ENCODE peak calls at places on chromosomes 2 and 18, in four cellular contexts. One of them, this sample, is unnamed.

GRCh38 chr2:18976112-18976961 is 382.1 kb downstream of the OSR1 start:
- DNase-seq in GM12878: no peak
- DNase-seq in HL-60: no peak
- DNase-seq in K562: no peak
- DNase-seq in this sample: no peak

GRCh38 chr2:48412409-48413259 is 117.3 kb upstream of the STON1 start:
- DNase-seq in GM12878: no peak
- DNase-seq in HL-60: peak
- DNase-seq in K562: no peak
- DNase-seq in this sample: no peak

GRCh38 chr2:238685713-238686112 is 162.2 kb upstream of the TWIST2 start:
- DNase-seq in GM12878: no peak
- DNase-seq in HL-60: no peak
- DNase-seq in K562: no peak
- DNase-seq in this sample: no peak

GRCh38 chr2:136117391-136117841 is 533 bp downstream of the CXCR4 start:
- DNase-seq in GM12878: no peak
- DNase-seq in HL-60: peak
- DNase-seq in K562: peak
- DNase-seq in this sample: no peak

GRCh38 chr18:750456-750855 is 38.0 kb upstream of the ENOSF1 start:
- DNase-seq in GM12878: no peak
- DNase-seq in HL-60: no peak
- DNase-seq in K562: no peak
- DNase-seq in this sample: no peak

GRCh38 chr2:97765933-97766332 is 52.6 kb downstream of the ZAP70 start:
- DNase-seq in GM12878: no peak
- DNase-seq in HL-60: no peak
- DNase-seq in K562: no peak
- DNase-seq in this sample: no peak

GRCh38 chr2:234457421-234457820 is 39.5 kb downstream of the ARL4C start:
- DNase-seq in GM12878: no peak
- DNase-seq in HL-60: no peak
- DNase-seq in K562: no peak
- DNase-seq in this sample: no peak

GRCh38 chr2:142870516-142870915 is 6.9 kb upstream of the KYNU start:
- DNase-seq in GM12878: no peak
- DNase-seq in HL-60: no peak
- DNase-seq in K562: no peak
- DNase-seq in this sample: no peak

GRCh38 chr2:74532222-74532621 is 2.5 kb downstream of the HTRA2 start:
- DNase-seq in GM12878: no peak
- DNase-seq in HL-60: no peak
- DNase-seq in K562: peak
- DNase-seq in this sample: no peak

GRCh38 chr2:174038472-174038871 is 73.3 kb upstream of the SP3 start:
- DNase-seq in GM12878: no peak
- DNase-seq in HL-60: peak
- DNase-seq in K562: no peak
- DNase-seq in this sample: no peak

GRCh38 chr2:3759331-3759730 is 56.0 kb downstream of the DCDC2C start:
- DNase-seq in GM12878: no peak
- DNase-seq in HL-60: no peak
- DNase-seq in K562: no peak
- DNase-seq in this sample: no peak

GRCh38 chr18:12056884-12057402 is 36.7 kb upstream of the ANKRD62 start:
- DNase-seq in GM12878: no peak
- DNase-seq in HL-60: no peak
- DNase-seq in K562: no peak
- DNase-seq in this sample: no peak

GRCh38 chr2:96934831-96935545 is 51.4 kb downstream of the FAM178B start:
- DNase-seq in GM12878: no peak
- DNase-seq in HL-60: no peak
- DNase-seq in K562: no peak
- DNase-seq in this sample: no peak

GRCh38 chr2:182715896-182716664 is at the start of gene DNAJC10:
- DNase-seq in GM12878: peak
- DNase-seq in HL-60: peak
- DNase-seq in K562: peak
- DNase-seq in this sample: peak

GRCh38 chr2:230875347-230876315 is 10.9 kb downstream of the ITM2C start:
- DNase-seq in GM12878: no peak
- DNase-seq in HL-60: no peak
- DNase-seq in K562: no peak
- DNase-seq in this sample: no peak

GRCh38 chr2:46645681-46646162 is 166.4 kb downstream of the TMEM247 start:
- DNase-seq in GM12878: no peak
- DNase-seq in HL-60: no peak
- DNase-seq in K562: peak
- DNase-seq in this sample: no peak

GRCh38 chr18:77650799-77651385 is 401.2 kb downstream of the GALR1 start:
- DNase-seq in GM12878: no peak
- DNase-seq in HL-60: peak
- DNase-seq in K562: peak
- DNase-seq in this sample: peak

GRCh38 chr2:25230128-25230527 is 61.7 kb upstream of the POMC start:
- DNase-seq in GM12878: no peak
- DNase-seq in HL-60: no peak
- DNase-seq in K562: no peak
- DNase-seq in this sample: no peak

GRCh38 chr2:201320257-201320656 is 36.9 kb downstream of the FLACC1 start:
- DNase-seq in GM12878: no peak
- DNase-seq in HL-60: no peak
- DNase-seq in K562: no peak
- DNase-seq in this sample: no peak

GRCh38 chr18:45638544-45638943 is 23.3 kb downstream of the SLC14A2 start:
- DNase-seq in GM12878: no peak
- DNase-seq in HL-60: no peak
- DNase-seq in K562: no peak
- DNase-seq in this sample: no peak

GRCh38 chr2:66305714-66306113 is 129.2 kb upstream of the MEIS1 start:
- DNase-seq in GM12878: no peak
- DNase-seq in HL-60: no peak
- DNase-seq in K562: no peak
- DNase-seq in this sample: no peak

GRCh38 chr2:97751752-97752151 is 38.4 kb downstream of the ZAP70 start:
- DNase-seq in GM12878: no peak
- DNase-seq in HL-60: no peak
- DNase-seq in K562: no peak
- DNase-seq in this sample: no peak

GRCh38 chr2:39981877-39982276 is 202.8 kb upstream of the THUMPD2 start:
- DNase-seq in GM12878: no peak
- DNase-seq in HL-60: no peak
- DNase-seq in K562: no peak
- DNase-seq in this sample: no peak

GRCh38 chr2:80437959-80438358 is 133.4 kb upstream of the LRRTM1 start:
- DNase-seq in GM12878: no peak
- DNase-seq in HL-60: no peak
- DNase-seq in K562: peak
- DNase-seq in this sample: no peak

GRCh38 chr2:205764502-205764815 is 82.2 kb downstream of the NRP2 start:
- DNase-seq in GM12878: no peak
- DNase-seq in HL-60: no peak
- DNase-seq in K562: no peak
- DNase-seq in this sample: no peak

GRCh38 chr18:24659837-24660720 is 199.6 kb downstream of the HRH4 start:
- DNase-seq in GM12878: no peak
- DNase-seq in HL-60: no peak
- DNase-seq in K562: no peak
- DNase-seq in this sample: peak

GRCh38 chr18:8654482-8655451 is 45.5 kb downstream of the RAB12 start:
- DNase-seq in GM12878: no peak
- DNase-seq in HL-60: no peak
- DNase-seq in K562: peak
- DNase-seq in this sample: no peak

GRCh38 chr2:216090369-216090786 is 8.7 kb downstream of the TMEM169 start:
- DNase-seq in GM12878: no peak
- DNase-seq in HL-60: no peak
- DNase-seq in K562: no peak
- DNase-seq in this sample: no peak

GRCh38 chr2:179049203-179049545 is 763 bp downstream of the CCDC141 start:
- DNase-seq in GM12878: no peak
- DNase-seq in HL-60: no peak
- DNase-seq in K562: no peak
- DNase-seq in this sample: no peak

GRCh38 chr2:100321881-100322820 is at the start of gene LONRF2:
- DNase-seq in GM12878: no peak
- DNase-seq in HL-60: no peak
- DNase-seq in K562: peak
- DNase-seq in this sample: peak

GRCh38 chr18:62904396-62905285 is 189.3 kb downstream of the PHLPP1 start:
- DNase-seq in GM12878: no peak
- DNase-seq in HL-60: no peak
- DNase-seq in K562: no peak
- DNase-seq in this sample: no peak

GRCh38 chr2:20803287-20803686 is 19.6 kb downstream of the LDAH start:
- DNase-seq in GM12878: no peak
- DNase-seq in HL-60: no peak
- DNase-seq in K562: no peak
- DNase-seq in this sample: no peak
- TF ChIP-seq SPI1 in GM12878: no peak
- TF ChIP-seq SPI1 in HL-60: no peak
- TF ChIP-seq SPI1 in K562: no peak
- TF ChIP-seq SPI1 in this sample: no peak

GRCh38 chr2:64978514-64979268 is 10.5 kb upstream of the SLC1A4 start:
- DNase-seq in GM12878: no peak
- DNase-seq in HL-60: no peak
- DNase-seq in K562: peak
- DNase-seq in this sample: no peak
- TF ChIP-seq SPI1 in GM12878: no peak
- TF ChIP-seq SPI1 in HL-60: no peak
- TF ChIP-seq SPI1 in K562: no peak
- TF ChIP-seq SPI1 in this sample: no peak

GRCh38 chr18:31156831-31157763 is 5.6 kb downstream of the DSC1 start:
- DNase-seq in GM12878: no peak
- DNase-seq in HL-60: no peak
- DNase-seq in K562: peak
- DNase-seq in this sample: no peak
- TF ChIP-seq SPI1 in GM12878: no peak
- TF ChIP-seq SPI1 in HL-60: no peak
- TF ChIP-seq SPI1 in K562: no peak
- TF ChIP-seq SPI1 in this sample: no peak

GRCh38 chr2:64203131-64204005 is 59.1 kb upstream of the PELI1 start:
- DNase-seq in GM12878: no peak
- DNase-seq in HL-60: no peak
- DNase-seq in K562: no peak
- DNase-seq in this sample: no peak

GRCh38 chr2:64205415-64205814 is 61.2 kb upstream of the PELI1 start:
- DNase-seq in GM12878: no peak
- DNase-seq in HL-60: no peak
- DNase-seq in K562: no peak
- DNase-seq in this sample: no peak

GRCh38 chr2:64202206-64202864 is 58.1 kb upstream of the PELI1 start:
- DNase-seq in GM12878: peak
- DNase-seq in HL-60: no peak
- DNase-seq in K562: no peak
- DNase-seq in this sample: no peak

GRCh38 chr2:64204716-64205115 is 60.5 kb upstream of the PELI1 start:
- DNase-seq in GM12878: no peak
- DNase-seq in HL-60: no peak
- DNase-seq in K562: no peak
- DNase-seq in this sample: no peak

DNA sequence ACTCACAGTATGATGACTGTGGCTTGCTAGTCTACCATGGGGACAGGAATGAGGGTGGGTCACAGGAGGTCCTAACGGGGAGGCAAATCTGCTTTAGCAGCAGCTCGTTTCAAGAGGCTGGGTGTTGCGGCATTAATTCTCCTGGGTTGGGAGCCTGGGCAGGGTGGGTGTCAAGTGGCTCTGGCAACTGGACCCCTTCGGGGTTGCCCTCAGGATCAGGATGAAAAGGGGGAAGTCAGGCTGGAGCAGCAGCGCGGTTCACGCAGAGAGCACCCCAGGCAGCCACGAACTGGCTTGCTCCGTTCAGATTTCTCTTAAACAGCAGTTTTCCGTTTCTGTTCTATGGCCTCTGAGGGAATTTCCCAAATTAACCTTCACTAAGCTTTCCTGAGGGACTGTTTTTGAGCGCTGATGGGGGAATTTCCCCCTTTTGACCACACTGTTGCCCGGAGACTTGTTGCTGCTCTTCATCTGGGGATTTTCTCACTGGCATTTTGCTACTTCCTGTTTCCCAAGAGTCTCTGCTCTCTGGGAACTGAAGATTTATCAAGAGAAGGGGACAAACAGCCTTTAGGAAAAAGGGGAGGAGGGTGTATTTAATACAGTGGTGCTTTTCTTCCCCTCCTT is 59.9 kb upstream of the PELI1 start:
- DNase-seq in GM12878: peak
- DNase-seq in HL-60: peak
- DNase-seq in K562: no peak
- DNase-seq in this sample: no peak
- TF ChIP-seq SPI1 in GM12878: peak
- TF ChIP-seq SPI1 in HL-60: peak
- TF ChIP-seq SPI1 in K562: no peak
- TF ChIP-seq SPI1 in this sample: peak

GRCh38 chr2:105294844-105295481 is 34.6 kb downstream of the TGFBRAP1 start:
- DNase-seq in GM12878: no peak
- DNase-seq in HL-60: peak
- DNase-seq in K562: peak
- DNase-seq in this sample: peak
- TF ChIP-seq SPI1 in GM12878: no peak
- TF ChIP-seq SPI1 in HL-60: no peak
- TF ChIP-seq SPI1 in K562: no peak
- TF ChIP-seq SPI1 in this sample: no peak

DNA sequence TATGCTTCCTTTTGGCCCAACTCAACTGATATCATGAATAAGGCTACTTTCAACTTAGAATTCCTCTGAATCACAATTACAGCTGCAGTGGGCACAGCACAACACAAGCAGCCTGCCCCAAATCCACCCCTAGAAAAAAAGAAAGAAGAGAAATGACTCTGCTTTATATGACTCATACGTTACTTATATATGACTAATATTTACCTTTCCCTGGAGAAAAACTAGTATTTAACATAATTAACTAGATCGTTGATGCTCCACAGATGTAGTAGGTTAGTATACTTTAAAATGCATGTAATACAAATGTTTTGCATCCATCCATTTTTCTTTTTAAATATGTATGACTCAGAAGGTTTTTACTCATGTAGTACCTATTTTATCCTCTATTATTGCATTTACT is 133.3 kb upstream of the UNC80 start:
- DNase-seq in GM12878: no peak
- DNase-seq in HL-60: no peak
- DNase-seq in K562: no peak
- DNase-seq in this sample: no peak
- TF ChIP-seq SPI1 in GM12878: no peak
- TF ChIP-seq SPI1 in HL-60: no peak
- TF ChIP-seq SPI1 in K562: no peak
- TF ChIP-seq SPI1 in this sample: no peak

GRCh38 chr2:202560200-202560599 is 74.6 kb upstream of the FAM117B start:
- DNase-seq in GM12878: no peak
- DNase-seq in HL-60: no peak
- DNase-seq in K562: no peak
- DNase-seq in this sample: no peak

GRCh38 chr2:202555354-202555753 is 79.4 kb upstream of the FAM117B start:
- DNase-seq in GM12878: no peak
- DNase-seq in HL-60: no peak
- DNase-seq in K562: no peak
- DNase-seq in this sample: no peak
- TF ChIP-seq SPI1 in GM12878: no peak
- TF ChIP-seq SPI1 in HL-60: no peak
- TF ChIP-seq SPI1 in K562: no peak
- TF ChIP-seq SPI1 in this sample: no peak

This sample was measured in GM12891.